ENCODE peak calls at places on chromosome 1, in six cellular contexts. H is body of pancreas; R is CD4-positive, alpha-beta memory T cell; P is Caco-2; Q is fibroblast of lung; E is ovary. A is an unnamed sample. For H3K27me3 and H3K4me1, the result is how much of the 10 kb centered on the place peaks cover.

GRCh38 chr1:204018460-204018859 is 54.5 kb upstream of the SOX13 start:
- DNase-seq in H (no peak), R (no peak), P (no peak), Q (no peak), E (no peak), A (no peak)

GRCh38 chr1:69103213-69103612 is 464.5 kb upstream of the LRRC7 start:
- DNase-seq in H (no peak), R (no peak), P (no peak), Q (no peak), E (no peak), A (no peak)

GRCh38 chr1:25664357-25664796 is 47.8 kb downstream of the MAN1C1 start:
- DNase-seq in H (no peak), R (no peak), P (no peak), Q (no peak), E (no peak), A (no peak)

GRCh38 chr1:235304549-235305451 is 23.2 kb downstream of the ARID4B start:
- DNase-seq in H (peak), R (peak), P (no peak), Q (peak), E (no peak), A (peak)

GRCh38 chr1:44327679-44328491 is 27.2 kb downstream of the ERI3 start:
- DNase-seq in H (peak), R (no peak), P (peak), Q (peak), E (peak), A (peak)

GRCh38 chr1:192786617-192787016 is 22.2 kb upstream of the RGS2 start:
- DNase-seq in H (no peak), R (no peak), P (no peak), Q (no peak), E (no peak), A (no peak)

GRCh38 chr1:52702886-52703787 is 5.0 kb upstream of the COA7 start:
- DNase-seq in H (peak), R (peak), P (peak), Q (peak), E (peak), A (peak)

GRCh38 chr1:198183605-198184004 is 26.8 kb downstream of the NEK7 start:
- DNase-seq in H (no peak), R (no peak), P (no peak), Q (no peak), E (no peak), A (no peak)

GRCh38 chr1:78079580-78079979 is 33.8 kb downstream of the GIPC2 start:
- DNase-seq in H (no peak), R (no peak), P (no peak), Q (peak), E (no peak), A (no peak)

GRCh38 chr1:156923565-156924477 is 3.4 kb downstream of the LRRC71 start:
- DNase-seq in H (no peak), R (no peak), P (no peak), Q (no peak), E (peak), A (no peak)

GRCh38 chr1:4062560-4062959 is 162.5 kb upstream of the C1orf174 start:
- DNase-seq in H (no peak), R (no peak), P (peak), Q (no peak), E (no peak), A (no peak)

GRCh38 chr1:221451741-221452140 is 290.1 kb downstream of the DUSP10 start:
- DNase-seq in H (no peak), R (no peak), P (no peak), Q (no peak), E (no peak), A (no peak)

GRCh38 chr1:1402081-1402900 is 3.2 kb upstream of the CCNL2 start:
- DNase-seq in H (peak), R (peak), P (peak), Q (peak), E (no peak), A (peak)

GRCh38 chr1:221747840-221748239 is 6.0 kb upstream of the DUSP10 start:
- DNase-seq in H (no peak), R (no peak), P (no peak), Q (no peak), E (no peak), A (no peak)

GRCh38 chr1:32626176-32626575 is 24.2 kb downstream of the ZBTB8OS start:
- DNase-seq in H (no peak), R (no peak), P (no peak), Q (no peak), E (no peak), A (no peak)

GRCh38 chr1:1213919-1214599 is at the start of gene TNFRSF4:
- DNase-seq in H (no peak), R (peak), P (no peak), Q (no peak), E (no peak), A (peak)

GRCh38 chr1:32783851-32784250 is 33.3 kb downstream of the YARS1 start:
- DNase-seq in H (no peak), R (no peak), P (no peak), Q (no peak), E (no peak), A (no peak)

GRCh38 chr1:224563666-224564065 is 52.5 kb upstream of the CNIH3 start:
- DNase-seq in H (no peak), R (no peak), P (no peak), Q (no peak), E (no peak), A (no peak)

GRCh38 chr1:14926214-14926613 is 227.3 kb upstream of the TMEM51 start:
- DNase-seq in H (no peak), R (no peak), P (no peak), Q (no peak), E (no peak), A (no peak)

GRCh38 chr1:235075955-235076308 is 52.7 kb downstream of the TOMM20 start:
- DNase-seq in H (no peak), R (no peak), P (no peak), Q (no peak), E (no peak), A (no peak)

GRCh38 chr1:169024800-169025253 is 81.7 kb upstream of the ATP1B1 start:
- DNase-seq in H (no peak), R (no peak), P (no peak), Q (no peak), E (no peak), A (no peak)

GRCh38 chr1:68586766-68587165 is 89.9 kb upstream of the DEPDC1 start:
- DNase-seq in H (no peak), R (no peak), P (no peak), Q (no peak), E (no peak), A (no peak)

GRCh38 chr1:91884459-91885290 is 1.3 kb downstream of the TGFBR3 start:
- DNase-seq in H (peak), R (peak), P (no peak), Q (no peak), E (peak), A (peak)

GRCh38 chr1:8667869-8668595 is 149.4 kb downstream of the RERE start:
- DNase-seq in H (no peak), R (no peak), P (no peak), Q (peak), E (no peak), A (no peak)
- H3K27me3 ChIP-seq in H (under half), R (under half), P (under half), Q (under half), E (under half), A (under half)

GRCh38 chr1:2557146-2558029 is 1.2 kb downstream of the TNFRSF14 start:
- DNase-seq in H (no peak), R (no peak), P (no peak), Q (no peak), E (no peak), A (no peak)
- H3K4me3 ChIP-seq in H (peak), R (peak), P (no peak), Q (no peak), E (peak), A (no peak)

DNA sequence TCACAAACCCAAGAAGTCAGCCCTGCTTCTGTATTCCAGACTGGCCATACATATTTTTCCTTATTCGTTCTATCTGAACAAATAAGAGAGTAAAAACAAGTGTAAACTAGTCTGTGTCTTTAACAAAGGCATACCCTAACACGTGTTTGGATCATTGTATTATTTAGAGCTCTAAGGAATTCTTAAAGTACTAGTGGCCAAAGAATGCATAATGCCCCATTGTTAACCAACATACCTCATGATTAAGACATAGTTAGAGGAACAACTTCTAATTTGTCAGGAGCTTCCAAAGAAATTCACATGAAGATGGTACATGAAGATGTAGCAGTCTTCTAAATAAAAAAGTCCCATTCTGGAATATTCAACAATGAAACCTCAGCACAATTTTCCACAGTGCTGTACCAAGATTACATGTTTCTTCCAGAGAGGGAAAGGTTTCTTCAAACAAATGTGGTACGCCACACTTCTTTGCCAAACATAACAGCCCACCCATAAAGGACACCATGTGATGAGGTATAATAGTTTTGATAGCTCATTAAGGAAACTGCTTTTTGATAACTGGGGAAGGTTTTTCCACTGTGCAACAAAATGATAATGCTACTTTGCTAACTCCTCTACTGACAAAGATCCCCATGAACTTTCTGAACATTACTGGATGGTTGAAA is 5.0 kb downstream of the PALMD start:
- DNase-seq in H (no peak), R (no peak), P (no peak), Q (peak), E (no peak), A (no peak)
- H3K4me1 ChIP-seq in H (under half), R (under half), P (under half), Q (under half), E (under half), A (under half)

DNA sequence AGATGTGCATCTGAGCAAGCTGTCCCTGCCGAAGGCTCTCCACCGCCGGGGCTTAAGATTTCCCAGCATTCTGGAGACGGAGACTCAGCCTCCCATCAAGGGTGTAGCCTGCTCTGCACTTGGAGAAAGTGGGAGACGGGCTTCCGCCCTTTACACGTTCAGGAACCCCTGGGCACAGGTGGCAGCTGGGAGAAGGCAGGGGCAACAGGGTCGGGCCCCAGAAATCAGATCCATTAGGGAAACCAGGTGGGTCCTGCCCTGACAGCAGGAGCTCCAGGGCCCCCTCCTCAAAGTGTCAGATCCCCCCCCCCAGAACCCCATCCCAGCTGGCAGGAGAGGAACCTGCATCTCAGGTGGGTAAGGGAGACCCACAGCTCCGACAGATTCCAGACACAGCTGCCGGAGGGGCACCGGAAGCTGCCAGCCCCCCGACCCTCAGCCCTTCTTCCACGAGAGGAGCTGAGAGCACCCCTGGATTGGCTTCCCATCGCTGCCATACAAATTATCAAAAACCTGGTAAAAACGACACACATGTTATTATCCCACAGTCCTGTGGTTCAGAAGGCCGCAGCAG is 236.6 kb downstream of the NPHP4 start:
- DNase-seq in H (no peak), R (no peak), P (no peak), Q (no peak), E (no peak), A (no peak)
- H3K27me3 ChIP-seq in H (under half), R (under half), P (under half), Q (under half), E (under half), A (under half)

DNA sequence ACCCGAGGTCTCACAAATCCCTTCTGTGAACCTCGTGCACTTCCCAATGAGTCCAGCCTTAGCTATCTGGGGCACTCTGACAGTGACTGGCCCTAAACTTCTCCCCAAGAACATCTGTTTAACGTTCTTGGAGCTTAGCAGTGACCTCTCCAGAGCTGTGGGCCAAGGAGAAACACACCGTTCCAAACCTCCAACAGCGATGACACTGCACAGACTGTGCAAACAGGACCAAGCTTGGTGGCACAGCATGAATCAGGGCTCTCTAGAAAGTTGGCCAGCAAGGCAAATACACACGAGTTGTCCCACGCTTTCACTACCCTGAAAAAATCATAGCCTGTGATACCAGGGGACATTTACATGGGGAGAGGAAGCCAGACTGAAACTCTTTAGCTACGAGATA is 15.8 kb downstream of the BEND5 start:
- DNase-seq in H (no peak), R (no peak), P (no peak), Q (no peak), E (no peak), A (no peak)
- H3K4me3 ChIP-seq in H (no peak), R (no peak), P (no peak), Q (no peak), E (no peak), A (no peak)

GRCh38 chr1:9321986-9322715 is 29.5 kb downstream of the SPSB1 start:
- DNase-seq in H (no peak), R (no peak), P (no peak), Q (no peak), E (no peak), A (no peak)
- H3K4me1 ChIP-seq in H (under half), R (under half), P (under half), Q (under half), E (under half), A (under half)

GRCh38 chr1:110591956-110592355 is 14.2 kb downstream of the KCNA2 start:
- DNase-seq in H (no peak), R (no peak), P (no peak), Q (no peak), E (no peak), A (no peak)
- H3K27me3 ChIP-seq in H (under half), R (under half), P (under half), Q (under half), E (under half), A (under half)

GRCh38 chr1:46343351-46343695 is 2.7 kb downstream of the NSUN4 start:
- DNase-seq in H (no peak), R (no peak), P (no peak), Q (no peak), E (no peak), A (no peak)

GRCh38 chr1:46344481-46344880 is 3.9 kb downstream of the NSUN4 start:
- DNase-seq in H (no peak), R (no peak), P (no peak), Q (no peak), E (no peak), A (no peak)

GRCh38 chr1:46342084-46342656 is 1.6 kb downstream of the NSUN4 start:
- DNase-seq in H (no peak), R (no peak), P (no peak), Q (peak), E (no peak), A (no peak)

GRCh38 chr1:46342677-46343350 is 2.2 kb downstream of the NSUN4 start:
- DNase-seq in H (no peak), R (no peak), P (no peak), Q (no peak), E (no peak), A (no peak)

DNA sequence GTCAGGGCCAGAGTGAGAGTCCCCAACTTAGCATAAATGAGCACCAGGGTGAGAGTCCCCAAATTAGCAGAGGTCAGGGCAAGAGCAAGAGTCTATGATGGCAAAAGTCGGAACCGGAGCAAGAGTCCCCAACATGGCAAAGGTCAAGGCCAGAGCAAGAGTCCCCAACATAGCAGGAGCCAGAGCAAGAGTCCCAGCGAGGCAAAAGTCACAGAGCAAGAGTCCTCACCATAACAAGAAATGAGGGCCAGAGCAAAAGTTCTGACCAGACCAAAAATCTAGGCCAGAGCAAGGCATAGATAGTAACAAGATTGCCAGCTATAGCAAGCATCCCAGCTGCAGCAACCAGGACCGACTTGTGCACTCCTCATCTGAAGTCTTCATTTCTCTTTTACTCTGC is 3.1 kb downstream of the NSUN4 start:
- DNase-seq in H (no peak), R (no peak), P (no peak), Q (no peak), E (no peak), A (no peak)
- H3K4me3 ChIP-seq in H (no peak), R (no peak), P (no peak), Q (no peak), E (no peak), A (no peak)